ENCODE peak calls at places on chromosome 11, in seven cellular contexts. O, D, B, L, T, E and I are unnamed samples. For H3K4me1, the result is how much of the 10 kb centered on the place peaks cover.

GRCh38 chr11:57131080-57131790 is 50.5 kb upstream of the LRRC55 start:
- DNase-seq in B (no peak), E (no peak), L (no peak), O (no peak), T (no peak), D (peak), I (peak)

GRCh38 chr11:45725776-45726606 is 60.6 kb upstream of the CHST1 start:
- DNase-seq in B (no peak), L (no peak), T (no peak), D (no peak), O (peak), E (no peak), I (no peak)

GRCh38 chr11:132909016-132909606 is 623.2 kb downstream of the OPCML start:
- DNase-seq in O (no peak), D (no peak), T (no peak), L (no peak), E (no peak), B (peak), I (no peak)

GRCh38 chr11:7353100-7353499 is 101.4 kb downstream of the SYT9 start:
- DNase-seq in B (no peak), T (no peak), D (no peak), O (no peak), L (no peak), E (no peak), I (peak)

GRCh38 chr11:82906236-82906635 is 4.7 kb downstream of the DDIAS start:
- DNase-seq in B (no peak), T (no peak), O (no peak), L (no peak), E (no peak), D (no peak), I (no peak)

GRCh38 chr11:2771758-2772466 is 72.1 kb upstream of the KCNQ1OT1 start:
- DNase-seq in D (peak), L (peak), O (peak), T (peak), B (peak), E (peak), I (no peak)

GRCh38 chr11:83410605-83411565 is 124.7 kb upstream of the CCDC90B start:
- DNase-seq in L (no peak), B (no peak), T (peak), D (peak), O (no peak), E (no peak), I (no peak)

GRCh38 chr11:13777341-13777985 is 109.0 kb downstream of the FAR1 start:
- DNase-seq in L (no peak), T (no peak), E (no peak), B (no peak), D (no peak), O (no peak), I (no peak)

GRCh38 chr11:114044042-114044871 is 15.3 kb upstream of the ZBTB16 start:
- DNase-seq in E (no peak), B (no peak), T (no peak), O (no peak), L (no peak), D (no peak), I (no peak)

GRCh38 chr11:115806056-115806455 is 301.8 kb upstream of the CADM1 start:
- DNase-seq in B (no peak), O (no peak), T (no peak), L (no peak), D (no peak), E (no peak), I (no peak)

GRCh38 chr11:613369-613968 is 2.3 kb downstream of the IRF7 start:
- DNase-seq in T (peak), L (peak), O (no peak), B (peak), D (peak), E (no peak), I (peak)

GRCh38 chr11:125123947-125124633 is 12.7 kb upstream of the TMEM218 start:
- DNase-seq in O (no peak), T (no peak), E (no peak), L (peak), D (peak), B (no peak), I (no peak)

GRCh38 chr11:69652999-69653398 is 12.0 kb downstream of the CCND1 start:
- DNase-seq in D (no peak), T (no peak), B (no peak), L (peak), O (no peak), E (no peak), I (no peak)

GRCh38 chr11:47980907-47981621 is 705 bp downstream of the PTPRJ start:
- DNase-seq in D (peak), B (peak), L (peak), O (peak), E (peak), T (no peak), I (no peak)

GRCh38 chr11:36748856-36749255 is 150.8 kb upstream of the RAG2 start:
- DNase-seq in T (no peak), L (no peak), E (no peak), D (no peak), O (no peak), B (no peak), I (no peak)

GRCh38 chr11:86608251-86608799 is 64.1 kb downstream of the ME3 start:
- DNase-seq in T (peak), B (no peak), D (peak), O (peak), L (no peak), E (peak), I (peak)

GRCh38 chr11:94507485-94507884 is 4.8 kb upstream of the C11orf97 start:
- DNase-seq in E (no peak), D (no peak), B (no peak), O (no peak), L (no peak), T (no peak), I (no peak)

GRCh38 chr11:71451596-71452353 is 1.2 kb upstream of the NADSYN1 start:
- DNase-seq in D (no peak), E (peak), T (no peak), O (no peak), B (no peak), L (no peak), I (no peak)

GRCh38 chr11:129208863-129209262 is 16.7 kb upstream of the ARHGAP32 start:
- DNase-seq in L (no peak), D (no peak), E (no peak), T (no peak), O (no peak), B (no peak), I (no peak)

GRCh38 chr11:72823105-72823804 is 9.0 kb downstream of the ATG16L2 start:
- DNase-seq in E (peak), B (no peak), T (no peak), D (no peak), O (peak), L (no peak), I (no peak)

GRCh38 chr11:10454506-10454901 is 560 bp upstream of the AMPD3 start:
- DNase-seq in L (no peak), O (no peak), B (no peak), T (no peak), E (no peak), D (no peak), I (no peak)

GRCh38 chr11:108929241-108929640 is 264.4 kb downstream of the DDX10 start:
- DNase-seq in B (no peak), L (no peak), E (no peak), T (no peak), D (no peak), O (no peak), I (no peak)

GRCh38 chr11:102843474-102843873 is at the start of gene MMP3:
- DNase-seq in T (no peak), L (no peak), B (no peak), O (no peak), D (no peak), E (no peak), I (no peak)

GRCh38 chr11:59822989-59823566 is 12.5 kb upstream of the MRPL16 start:
- DNase-seq in O (no peak), T (no peak), L (no peak), B (no peak), E (no peak), D (peak), I (no peak)

GRCh38 chr11:122197055-122197987 is 81.3 kb upstream of the BLID start:
- DNase-seq in T (no peak), D (no peak), L (no peak), B (no peak), O (no peak), E (no peak), I (no peak)

GRCh38 chr11:67505605-67506396 is 638 bp upstream of the PITPNM1 start:
- DNase-seq in T (peak), D (peak), O (peak), L (peak), B (peak), E (peak), I (peak)

GRCh38 chr11:130448416-130449068 is at the start of gene ADAMTS15:
- DNase-seq in B (peak), D (peak), T (peak), O (peak), L (no peak), E (peak), I (peak)

GRCh38 chr11:12789574-12789973 is 115.4 kb downstream of the TEAD1 start:
- DNase-seq in D (no peak), T (no peak), B (peak), O (no peak), L (no peak), E (no peak), I (no peak)

GRCh38 chr11:133007020-133007584 is 525.2 kb downstream of the OPCML start:
- DNase-seq in T (no peak), B (no peak), E (no peak), L (no peak), D (no peak), O (no peak), I (no peak)

GRCh38 chr11:122717264-122717867 is 61.8 kb downstream of the UBASH3B start:
- DNase-seq in T (no peak), B (no peak), L (peak), E (no peak), O (no peak), D (peak), I (no peak)

GRCh38 chr11:43517518-43517917 is 158.8 kb downstream of the TTC17 start:
- DNase-seq in D (no peak), B (no peak), O (no peak), L (no peak), T (no peak), E (no peak), I (no peak)

GRCh38 chr11:115580927-115581680 is 76.9 kb upstream of the CADM1 start:
- DNase-seq in L (no peak), O (no peak), T (no peak), B (no peak), D (peak), E (no peak), I (peak)

GRCh38 chr11:13207665-13208594 is 69.7 kb upstream of the BMAL1 start:
- DNase-seq in E (no peak), L (no peak), B (peak), T (no peak), O (peak), D (no peak), I (peak)

GRCh38 chr11:11569936-11570491 is 51.8 kb downstream of the GALNT18 start:
- DNase-seq in O (no peak), B (peak), L (peak), T (no peak), D (peak), E (peak), I (peak)

DNA sequence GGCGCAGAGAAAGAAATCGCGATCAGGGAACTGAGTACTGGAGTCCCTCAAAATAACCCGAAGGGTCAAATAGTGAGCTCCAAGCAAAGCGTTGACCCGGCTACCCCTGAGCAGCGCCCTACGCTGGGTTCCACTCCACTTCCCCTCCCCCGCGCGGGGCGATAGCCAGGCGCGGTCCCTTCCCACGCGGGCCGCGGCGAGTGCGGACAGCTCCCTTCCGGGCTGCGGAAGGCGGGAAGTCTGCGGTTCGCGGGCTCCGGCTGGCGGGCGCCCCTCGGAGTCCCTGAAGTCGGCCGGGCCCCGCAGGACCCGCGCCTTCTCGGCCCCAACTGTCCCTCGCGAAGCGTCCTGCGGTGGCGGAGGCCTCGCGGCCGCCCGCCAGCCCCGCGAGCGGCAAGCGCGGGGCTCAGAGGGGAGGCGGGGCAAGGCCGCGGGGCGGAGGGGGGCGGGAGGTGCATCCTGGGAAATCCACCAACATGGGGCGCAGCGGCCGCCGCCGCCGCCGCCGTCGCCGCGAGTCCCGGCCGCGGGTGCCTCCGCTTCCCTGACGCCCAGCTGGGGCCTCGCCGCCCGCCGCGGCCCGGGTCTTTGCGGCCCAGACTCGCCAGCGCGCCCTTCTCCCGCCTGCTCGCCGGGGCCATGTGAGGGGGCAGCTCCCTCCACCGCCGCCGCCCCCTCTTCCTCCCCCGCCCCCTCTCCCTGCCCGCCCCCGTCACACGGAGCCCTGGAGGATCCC is at the start of gene QSER1:
- DNase-seq in T (peak), D (peak), O (peak), B (peak), L (peak), E (peak), I (peak)
- TF ChIP-seq POLR2A in T (peak), D (no peak), O (peak), B (peak), L (peak), E (no peak), I (peak)

GRCh38 chr11:78800089-78800690 is 225.5 kb upstream of the NARS2 start:
- DNase-seq in O (no peak), L (no peak), E (no peak), B (no peak), T (no peak), D (no peak), I (no peak)
- H3K4me1 ChIP-seq in O (under half), L (under half), E (under half), B (half or more), T (under half), D (half or more), I (under half)

GRCh38 chr11:27694992-27695391 is 5.3 kb downstream of the BDNF start:
- DNase-seq in D (no peak), T (no peak), E (no peak), B (no peak), L (no peak), O (no peak), I (no peak)
- TF ChIP-seq POLR2A in D (no peak), T (no peak), E (no peak), B (no peak), L (no peak), O (no peak), I (no peak)

GRCh38 chr11:76768091-76769047 is 14.8 kb upstream of the TSKU start:
- DNase-seq in T (peak), L (peak), E (peak), D (peak), O (peak), B (no peak), I (no peak)

GRCh38 chr11:76767659-76768058 is 15.5 kb upstream of the TSKU start:
- DNase-seq in B (no peak), D (no peak), O (no peak), L (peak), T (no peak), E (no peak), I (no peak)

GRCh38 chr11:76769645-76770586 is 13.2 kb upstream of the TSKU start:
- DNase-seq in D (peak), O (no peak), E (no peak), L (peak), T (no peak), B (no peak), I (no peak)

GRCh38 chr11:76770642-76771445 is 12.3 kb upstream of the TSKU start:
- DNase-seq in E (peak), T (no peak), L (peak), B (no peak), O (peak), D (peak), I (peak)

GRCh38 chr11:76769071-76769560 is 14.0 kb upstream of the TSKU start:
- DNase-seq in O (no peak), B (peak), L (peak), D (no peak), T (no peak), E (no peak), I (no peak)
- H3K4me1 ChIP-seq in O (under half), B (under half), L (under half), D (half or more), T (under half), E (under half), I (half or more)

DNA sequence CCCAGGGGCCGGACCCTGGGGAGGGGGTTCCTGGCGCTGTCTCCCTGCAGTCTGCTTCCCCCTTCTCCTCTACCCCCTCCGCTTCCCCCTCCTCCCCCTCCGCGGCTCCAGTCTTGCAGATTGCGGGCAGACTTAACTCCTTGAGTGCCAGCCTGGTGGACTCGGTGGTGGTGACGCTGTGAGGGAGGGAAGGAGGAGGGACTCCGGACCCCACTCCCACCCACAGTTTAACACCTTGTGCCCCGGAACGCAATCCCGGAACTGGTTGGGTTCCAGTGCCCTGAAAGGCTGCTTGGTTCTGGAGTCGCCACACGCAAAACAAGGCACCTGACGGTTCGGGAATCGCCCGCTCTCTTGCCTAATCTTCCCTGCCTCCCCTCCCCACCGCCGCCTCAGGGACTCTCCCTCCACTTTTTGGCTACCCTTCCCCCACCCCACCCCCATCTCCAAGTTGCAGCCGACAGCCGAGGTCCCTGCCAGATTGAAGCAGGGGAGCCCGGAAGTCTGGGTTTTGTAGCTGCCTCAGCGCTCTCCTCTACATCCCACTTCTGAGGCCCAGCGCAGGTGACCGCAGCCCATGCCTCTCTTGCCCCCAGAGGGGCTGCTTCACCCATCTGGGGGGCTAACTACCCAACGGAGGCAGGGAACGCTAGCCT is 3.9 kb upstream of the BCL9L start:
- DNase-seq in E (peak), B (peak), D (peak), O (peak), T (peak), L (peak), I (peak)
- TF ChIP-seq POLR2A in E (no peak), B (no peak), D (no peak), O (no peak), T (no peak), L (peak), I (no peak)

DNA sequence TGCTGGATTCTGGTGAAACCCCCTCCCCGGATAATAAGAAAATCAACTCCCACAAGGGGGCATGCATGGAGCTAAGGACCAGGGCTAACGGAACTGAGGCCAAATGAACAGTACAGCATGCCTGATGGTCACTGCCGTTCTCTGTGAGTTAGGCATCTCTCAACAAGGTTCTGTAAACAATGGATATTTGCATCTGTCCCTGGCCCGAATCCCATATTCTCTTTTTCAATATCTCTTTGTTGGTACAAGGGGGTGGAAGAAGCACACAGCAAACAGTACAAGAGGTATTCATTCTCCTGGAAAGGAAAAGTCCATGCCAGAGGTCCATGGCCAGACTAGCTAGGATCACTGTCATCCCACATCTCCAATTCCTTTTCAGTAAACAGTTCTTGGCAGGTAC is 32.2 kb upstream of the APOA1 start:
- DNase-seq in E (no peak), T (no peak), L (no peak), D (no peak), O (no peak), B (no peak), I (no peak)
- H3K4me1 ChIP-seq in E (under half), T (under half), L (under half), D (under half), O (under half), B (under half), I (under half)

DNA sequence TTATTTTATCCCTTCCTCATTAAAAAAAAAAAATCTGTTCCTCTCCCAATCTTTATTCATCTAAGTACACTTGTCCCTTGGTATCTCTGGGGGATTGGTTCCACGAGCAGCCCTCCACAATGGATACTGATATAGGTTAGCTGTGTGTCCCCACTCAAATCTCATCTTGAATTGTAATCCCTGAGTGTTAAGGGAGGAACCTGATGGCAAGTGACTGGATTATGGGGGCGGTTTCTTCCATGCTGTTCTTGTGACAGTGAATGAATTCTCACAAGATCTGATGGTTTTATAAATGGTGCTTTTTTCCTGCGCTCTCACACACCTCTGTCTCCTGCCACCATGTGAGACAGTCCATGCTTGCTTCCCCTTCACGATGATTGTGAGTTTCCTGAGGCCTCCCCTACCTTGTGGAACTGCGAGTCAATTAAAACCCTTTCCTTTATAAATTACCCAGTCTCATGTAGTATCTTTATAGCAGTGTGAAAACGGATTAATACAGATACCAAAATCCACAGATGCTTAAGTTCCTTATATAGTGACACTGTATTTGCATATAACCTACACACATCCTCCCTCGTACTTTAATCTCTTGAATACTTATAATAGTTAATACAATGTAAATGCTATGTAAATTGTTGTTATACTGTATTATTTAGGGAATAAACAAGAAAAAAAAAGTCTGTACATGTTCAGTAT is 62.0 kb downstream of the PACS1 start:
- DNase-seq in O (no peak), T (no peak), B (no peak), E (no peak), L (no peak), D (no peak), I (no peak)
- TF ChIP-seq POLR2A in O (no peak), T (no peak), B (no peak), E (no peak), L (no peak), D (no peak), I (no peak)